ENCODE peak calls at places on chromosome 9, in six cellular contexts. One of them, this sample, is unnamed.

GRCh38 chr9:73919712-73920111 is 577.4 kb upstream of the RORB start:
- DNase-seq in CD8-positive, alpha-beta T cell: no peak
- DNase-seq in colonic mucosa: no peak
- DNase-seq in BE2C: no peak
- DNase-seq in heart right ventricle: no peak
- DNase-seq in H9: no peak
- DNase-seq in this sample: no peak

GRCh38 chr9:78021692-78022091 is 9.9 kb downstream of the GNAQ start:
- DNase-seq in CD8-positive, alpha-beta T cell: no peak
- DNase-seq in colonic mucosa: peak; percentile 75
- DNase-seq in BE2C: no peak
- DNase-seq in heart right ventricle: peak; percentile 33
- DNase-seq in H9: no peak
- DNase-seq in this sample: no peak

GRCh38 chr9:71364196-71364955 is 243.0 kb upstream of the TRPM3 start:
- DNase-seq in CD8-positive, alpha-beta T cell: no peak
- DNase-seq in colonic mucosa: no peak
- DNase-seq in BE2C: no peak
- DNase-seq in heart right ventricle: no peak
- DNase-seq in H9: no peak
- DNase-seq in this sample: no peak

GRCh38 chr9:87422999-87423398 is 74.7 kb upstream of the DAPK1 start:
- DNase-seq in CD8-positive, alpha-beta T cell: no peak
- DNase-seq in colonic mucosa: no peak
- DNase-seq in BE2C: no peak
- DNase-seq in heart right ventricle: no peak
- DNase-seq in H9: no peak
- DNase-seq in this sample: no peak

GRCh38 chr9:99822096-99822595 is 461 bp downstream of the NR4A3 start:
- DNase-seq in CD8-positive, alpha-beta T cell: peak; percentile 34
- DNase-seq in colonic mucosa: peak; percentile 45
- DNase-seq in BE2C: no peak
- DNase-seq in heart right ventricle: no peak
- DNase-seq in H9: no peak
- DNase-seq in this sample: no peak

GRCh38 chr9:121743441-121744001 is 92.1 kb downstream of the DAB2IP start:
- DNase-seq in CD8-positive, alpha-beta T cell: no peak
- DNase-seq in colonic mucosa: peak; percentile 85
- DNase-seq in BE2C: peak; percentile 76
- DNase-seq in heart right ventricle: peak; percentile 87
- DNase-seq in H9: peak; percentile 80
- DNase-seq in this sample: no peak

GRCh38 chr9:33114746-33115145 is 38.3 kb upstream of the SMU1 start:
- DNase-seq in CD8-positive, alpha-beta T cell: no peak
- DNase-seq in colonic mucosa: no peak
- DNase-seq in BE2C: no peak
- DNase-seq in heart right ventricle: no peak
- DNase-seq in H9: no peak
- DNase-seq in this sample: no peak

GRCh38 chr9:99259231-99259918 is 37.3 kb downstream of the SEC61B start:
- DNase-seq in CD8-positive, alpha-beta T cell: peak; percentile 34
- DNase-seq in colonic mucosa: peak; percentile 38
- DNase-seq in BE2C: peak; percentile 65
- DNase-seq in heart right ventricle: peak; percentile 85
- DNase-seq in H9: peak; percentile 61
- DNase-seq in this sample: no peak

GRCh38 chr9:98637381-98637780 is 71.4 kb downstream of the GABBR2 start:
- DNase-seq in CD8-positive, alpha-beta T cell: no peak
- DNase-seq in colonic mucosa: no peak
- DNase-seq in BE2C: no peak
- DNase-seq in heart right ventricle: no peak
- DNase-seq in H9: no peak
- DNase-seq in this sample: no peak

GRCh38 chr9:105405514-105406131 is 42.2 kb upstream of the FSD1L start:
- DNase-seq in CD8-positive, alpha-beta T cell: peak; percentile 57
- DNase-seq in colonic mucosa: no peak
- DNase-seq in BE2C: no peak
- DNase-seq in heart right ventricle: no peak
- DNase-seq in H9: no peak
- DNase-seq in this sample: no peak

GRCh38 chr9:95742821-95743220 is 132.7 kb upstream of the ERCC6L2 start:
- DNase-seq in CD8-positive, alpha-beta T cell: no peak
- DNase-seq in colonic mucosa: no peak
- DNase-seq in BE2C: peak; percentile 44
- DNase-seq in heart right ventricle: no peak
- DNase-seq in H9: no peak
- DNase-seq in this sample: no peak

DNA sequence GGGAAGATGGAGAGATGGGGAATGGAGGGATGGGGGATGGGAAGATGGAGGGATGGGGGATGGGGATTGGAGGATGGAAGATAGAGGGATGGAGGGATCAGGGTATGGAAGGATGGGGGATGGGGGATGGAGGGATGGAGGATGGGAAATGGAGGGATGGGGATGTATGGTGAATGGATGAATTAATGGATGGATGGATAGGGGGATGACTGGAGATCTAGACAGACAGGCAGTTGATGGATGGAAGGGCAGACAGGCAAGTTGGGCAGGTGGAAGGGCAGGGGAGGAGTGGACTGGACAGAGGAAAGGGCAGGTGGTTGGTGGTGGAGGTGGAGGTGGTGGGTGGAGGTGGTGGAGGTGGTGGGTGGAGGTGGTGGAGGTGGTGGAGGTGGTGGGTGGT is 167.2 kb downstream of the C9orf50 start:
- DNase-seq in CD8-positive, alpha-beta T cell: no peak
- DNase-seq in colonic mucosa: no peak
- DNase-seq in BE2C: no peak
- DNase-seq in heart right ventricle: no peak
- DNase-seq in H9: no peak
- DNase-seq in this sample: no peak
- H3K4me1 ChIP-seq in CD8-positive, alpha-beta T cell: peaks cover 13% of the 10 kb centered on the region
- H3K4me1 ChIP-seq in colonic mucosa: no peaks in the 10 kb centered on the region
- H3K4me1 ChIP-seq in BE2C: peaks cover 16% of the 10 kb centered on the region
- H3K4me1 ChIP-seq in heart right ventricle: peaks cover 25% of the 10 kb centered on the region
- H3K4me1 ChIP-seq in H9: no peaks in the 10 kb centered on the region
- H3K4me1 ChIP-seq in this sample: peaks cover 17% of the 10 kb centered on the region

GRCh38 chr9:36136277-36136893 is at the start of gene GLIPR2:
- DNase-seq in CD8-positive, alpha-beta T cell: peak; percentile 75
- DNase-seq in colonic mucosa: peak; percentile 86
- DNase-seq in BE2C: peak; percentile 87
- DNase-seq in heart right ventricle: peak; percentile 81
- DNase-seq in H9: peak; percentile 59
- DNase-seq in this sample: peak; percentile 71
- TF ChIP-seq CTCF in CD8-positive, alpha-beta T cell: peak; percentile 26
- TF ChIP-seq CTCF in colonic mucosa: no peak
- TF ChIP-seq CTCF in BE2C: peak; percentile 17
- TF ChIP-seq CTCF in heart right ventricle: no peak
- TF ChIP-seq CTCF in H9: peak; percentile 42
- TF ChIP-seq CTCF in this sample: peak; percentile 17

DNA sequence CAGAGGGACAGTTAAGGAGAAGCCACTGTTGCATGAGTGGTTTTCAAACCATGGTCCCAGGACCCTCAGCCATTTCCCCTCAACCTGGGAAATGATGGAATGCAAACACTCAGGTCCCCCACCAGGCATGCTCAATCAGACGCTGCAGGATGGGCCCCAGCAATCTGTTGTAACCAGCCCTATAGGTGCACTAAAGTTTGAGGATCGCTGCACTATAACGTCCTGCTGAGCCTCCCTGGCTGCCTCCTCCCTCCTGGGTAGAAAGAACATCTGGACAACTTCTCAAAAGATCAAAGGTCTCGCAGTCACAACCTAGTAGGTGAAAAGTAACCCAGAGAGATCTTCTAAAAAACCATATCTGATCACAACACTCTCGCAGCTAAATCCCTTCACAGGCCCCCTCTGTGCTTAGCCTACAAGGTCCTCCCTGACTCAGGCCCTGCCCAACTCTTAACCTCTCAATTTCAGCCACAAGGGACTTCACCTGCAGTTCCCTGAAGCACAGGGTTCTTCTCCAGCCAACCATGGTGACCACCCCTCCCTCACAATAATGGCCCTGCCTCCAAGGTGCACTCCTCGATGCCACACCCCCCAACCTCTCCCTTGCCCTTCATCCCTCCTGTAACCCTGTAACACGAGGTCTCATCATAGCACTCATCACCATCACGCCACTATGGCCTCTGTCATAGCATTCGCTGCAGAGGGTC is 3.5 kb downstream of the SHB start:
- DNase-seq in CD8-positive, alpha-beta T cell: no peak
- DNase-seq in colonic mucosa: no peak
- DNase-seq in BE2C: no peak
- DNase-seq in heart right ventricle: no peak
- DNase-seq in H9: no peak
- DNase-seq in this sample: no peak
- H3K4me1 ChIP-seq in CD8-positive, alpha-beta T cell: peaks cover 17% of the 10 kb centered on the region
- H3K4me1 ChIP-seq in colonic mucosa: peaks cover 13% of the 10 kb centered on the region
- H3K4me1 ChIP-seq in BE2C: peaks cover 26% of the 10 kb centered on the region
- H3K4me1 ChIP-seq in heart right ventricle: peaks cover 88% of the 10 kb centered on the region
- H3K4me1 ChIP-seq in H9: no peaks in the 10 kb centered on the region
- H3K4me1 ChIP-seq in this sample: peaks cover 42% of the 10 kb centered on the region

GRCh38 chr9:21070887-21071286 is 6.9 kb downstream of the IFNB1 start:
- DNase-seq in CD8-positive, alpha-beta T cell: no peak
- DNase-seq in colonic mucosa: no peak
- DNase-seq in BE2C: no peak
- DNase-seq in heart right ventricle: no peak
- DNase-seq in H9: no peak
- DNase-seq in this sample: no peak

GRCh38 chr9:21075484-21075883 is 2.3 kb downstream of the IFNB1 start:
- DNase-seq in CD8-positive, alpha-beta T cell: no peak
- DNase-seq in colonic mucosa: no peak
- DNase-seq in BE2C: no peak
- DNase-seq in heart right ventricle: no peak
- DNase-seq in H9: no peak
- DNase-seq in this sample: no peak

DNA sequence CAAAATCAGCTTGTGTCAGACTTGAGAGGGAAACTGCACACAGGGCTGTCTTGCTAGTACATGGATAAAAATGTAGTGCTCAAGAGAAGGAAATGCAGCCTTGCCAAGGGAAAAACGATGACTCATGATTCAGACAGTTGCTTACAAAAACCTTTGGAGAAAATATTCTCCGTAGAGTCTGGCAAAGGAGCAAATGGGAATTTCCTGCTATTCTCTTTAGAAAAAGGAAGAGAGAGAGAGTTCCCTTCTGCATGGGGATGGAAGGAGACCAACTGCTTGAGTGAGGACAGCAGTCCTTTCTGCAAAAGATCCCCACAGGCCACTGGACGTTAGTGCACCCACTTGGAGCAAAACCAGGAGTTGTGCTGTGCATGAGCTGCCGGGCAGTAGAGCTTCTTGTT is 7.6 kb downstream of the IFNB1 start:
- DNase-seq in CD8-positive, alpha-beta T cell: no peak
- DNase-seq in colonic mucosa: no peak
- DNase-seq in BE2C: peak; percentile 18
- DNase-seq in heart right ventricle: peak; percentile 20
- DNase-seq in H9: peak; percentile 41
- DNase-seq in this sample: peak; percentile 52
- TF ChIP-seq CTCF in CD8-positive, alpha-beta T cell: no peak
- TF ChIP-seq CTCF in colonic mucosa: no peak
- TF ChIP-seq CTCF in BE2C: peak; percentile 18
- TF ChIP-seq CTCF in heart right ventricle: no peak
- TF ChIP-seq CTCF in H9: peak; percentile 36
- TF ChIP-seq CTCF in this sample: no peak

DNA sequence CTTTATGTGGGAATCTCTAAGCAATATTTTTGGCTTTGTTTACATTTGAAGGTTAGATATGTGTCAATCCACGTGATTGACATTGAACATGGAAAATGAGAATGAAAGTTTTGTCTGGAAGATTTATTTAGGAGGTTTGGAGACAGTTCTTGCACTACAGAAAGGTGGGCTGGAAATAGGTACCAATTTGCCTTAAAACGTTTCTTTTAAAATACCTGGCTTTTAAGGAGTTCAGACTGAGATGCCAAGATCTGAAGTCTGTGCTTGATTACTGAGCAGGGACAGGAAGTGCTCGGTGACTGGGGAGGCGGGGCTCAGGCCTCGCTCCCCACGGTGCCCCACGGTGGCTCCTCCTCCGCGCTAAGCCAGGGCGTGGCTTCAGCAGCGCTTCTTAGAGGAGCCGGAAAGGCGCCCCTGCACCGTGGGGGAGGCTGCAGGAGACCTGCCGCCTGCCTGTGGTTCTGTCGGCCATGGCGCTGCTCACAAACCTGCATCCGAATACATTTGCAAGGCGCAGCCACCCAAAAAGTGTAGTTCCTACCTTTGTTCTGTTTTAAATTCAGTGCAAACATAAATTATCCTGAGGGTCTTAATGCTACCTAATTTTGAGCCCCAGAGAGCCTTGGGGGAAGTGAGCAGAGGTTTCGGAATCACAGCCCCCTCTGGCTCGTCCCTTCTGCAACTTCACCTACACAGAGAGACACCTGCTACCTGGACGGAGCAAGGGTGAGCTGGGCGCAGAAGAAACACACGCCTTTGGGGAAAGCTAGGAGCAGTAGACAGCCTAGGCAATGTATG is 49.2 kb downstream of the USP20 start:
- DNase-seq in CD8-positive, alpha-beta T cell: peak; percentile 97
- DNase-seq in colonic mucosa: peak; percentile 96
- DNase-seq in BE2C: peak; percentile 91
- DNase-seq in heart right ventricle: peak; percentile 90
- DNase-seq in H9: peak; percentile 92
- DNase-seq in this sample: peak; percentile 97
- H3K4me1 ChIP-seq in CD8-positive, alpha-beta T cell: peaks cover 51% of the 10 kb centered on the region
- H3K4me1 ChIP-seq in colonic mucosa: peaks cover 7% of the 10 kb centered on the region
- H3K4me1 ChIP-seq in BE2C: peaks cover 16% of the 10 kb centered on the region
- H3K4me1 ChIP-seq in heart right ventricle: peaks cover 61% of the 10 kb centered on the region
- H3K4me1 ChIP-seq in H9: peaks cover 2% of the 10 kb centered on the region
- H3K4me1 ChIP-seq in this sample: peaks cover 71% of the 10 kb centered on the region

DNA sequence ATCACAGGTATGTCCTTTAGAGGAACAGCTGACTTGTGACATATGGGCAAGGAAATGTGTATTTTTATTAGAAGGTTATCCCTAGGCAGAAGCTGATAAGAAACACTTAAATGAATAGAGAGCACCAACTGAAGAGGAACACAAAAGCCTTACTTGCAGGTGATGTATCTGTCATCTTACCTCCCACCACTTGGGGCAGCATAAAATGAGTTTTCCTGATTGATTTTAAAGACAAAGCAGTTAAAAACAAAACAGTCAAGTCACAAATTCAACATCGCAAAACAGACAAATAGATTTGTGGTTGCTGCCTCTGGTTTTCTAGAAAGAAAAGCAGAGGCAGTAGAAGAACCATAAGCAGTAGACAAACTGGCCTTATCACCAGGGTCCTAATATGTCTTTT is 302.4 kb upstream of the ZNF462 start:
- DNase-seq in CD8-positive, alpha-beta T cell: no peak
- DNase-seq in colonic mucosa: no peak
- DNase-seq in BE2C: no peak
- DNase-seq in heart right ventricle: no peak
- DNase-seq in H9: no peak
- DNase-seq in this sample: no peak
- TF ChIP-seq CTCF in CD8-positive, alpha-beta T cell: no peak
- TF ChIP-seq CTCF in colonic mucosa: no peak
- TF ChIP-seq CTCF in BE2C: peak; percentile 54
- TF ChIP-seq CTCF in heart right ventricle: no peak
- TF ChIP-seq CTCF in H9: peak; percentile 67
- TF ChIP-seq CTCF in this sample: no peak

GRCh38 chr9:136913701-136914438 is 27.6 kb downstream of the TRAF2 start:
- DNase-seq in CD8-positive, alpha-beta T cell: no peak
- DNase-seq in colonic mucosa: no peak
- DNase-seq in BE2C: no peak
- DNase-seq in heart right ventricle: no peak
- DNase-seq in H9: peak; percentile 21
- DNase-seq in this sample: no peak
- H3K4me1 ChIP-seq in CD8-positive, alpha-beta T cell: no peaks in the 10 kb centered on the region
- H3K4me1 ChIP-seq in colonic mucosa: no peaks in the 10 kb centered on the region
- H3K4me1 ChIP-seq in BE2C: no peaks in the 10 kb centered on the region
- H3K4me1 ChIP-seq in heart right ventricle: no peaks in the 10 kb centered on the region
- H3K4me1 ChIP-seq in H9: no peaks in the 10 kb centered on the region
- H3K4me1 ChIP-seq in this sample: no peaks in the 10 kb centered on the region

GRCh38 chr9:132214027-132214622 is 52.3 kb downstream of the NTNG2 start:
- DNase-seq in CD8-positive, alpha-beta T cell: no peak
- DNase-seq in colonic mucosa: no peak
- DNase-seq in BE2C: peak; percentile 70
- DNase-seq in heart right ventricle: peak; percentile 72
- DNase-seq in H9: peak; percentile 72
- DNase-seq in this sample: peak; percentile 72
- TF ChIP-seq CTCF in CD8-positive, alpha-beta T cell: no peak
- TF ChIP-seq CTCF in colonic mucosa: no peak
- TF ChIP-seq CTCF in BE2C: peak; percentile 30
- TF ChIP-seq CTCF in heart right ventricle: no peak
- TF ChIP-seq CTCF in H9: peak; percentile 36
- TF ChIP-seq CTCF in this sample: no peak

This sample was measured in A673.